ENCODE peak calls at places on chromosomes 2 and 18, in seven cellular contexts. One of them, this sample, is unnamed.

GRCh38 chr2:127897531-127898187 is 11.9 kb upstream of the AMMECR1L start:
- DNase-seq in HepG2: no peak
- DNase-seq in mesothelial cell of epicardium: no peak
- DNase-seq in CD4-positive, alpha-beta T cell: no peak
- DNase-seq in fibroblast of lung: no peak
- DNase-seq in neural crest cell: no peak
- DNase-seq in uterus: no peak
- DNase-seq in this sample: no peak

GRCh38 chr2:38529208-38529607 is 73.5 kb downstream of the HNRNPLL start:
- DNase-seq in mesothelial cell of epicardium: no peak
- DNase-seq in fibroblast of lung: no peak
- DNase-seq in neural crest cell: no peak
- DNase-seq in HepG2: no peak
- DNase-seq in uterus: no peak
- DNase-seq in CD4-positive, alpha-beta T cell: no peak
- DNase-seq in this sample: no peak

GRCh38 chr2:47744074-47744473 is 38.9 kb upstream of the MSH6 start:
- DNase-seq in fibroblast of lung: no peak
- DNase-seq in uterus: no peak
- DNase-seq in CD4-positive, alpha-beta T cell: no peak
- DNase-seq in mesothelial cell of epicardium: no peak
- DNase-seq in HepG2: no peak
- DNase-seq in neural crest cell: no peak
- DNase-seq in this sample: no peak

GRCh38 chr2:204608261-204608660 is 63.0 kb downstream of the PARD3B start:
- DNase-seq in CD4-positive, alpha-beta T cell: no peak
- DNase-seq in uterus: peak; percentile 25
- DNase-seq in mesothelial cell of epicardium: no peak
- DNase-seq in fibroblast of lung: peak; percentile 61
- DNase-seq in neural crest cell: no peak
- DNase-seq in HepG2: no peak
- DNase-seq in this sample: no peak

GRCh38 chr2:62845256-62845655 is 139.7 kb downstream of the EHBP1 start:
- DNase-seq in fibroblast of lung: no peak
- DNase-seq in neural crest cell: no peak
- DNase-seq in mesothelial cell of epicardium: no peak
- DNase-seq in CD4-positive, alpha-beta T cell: no peak
- DNase-seq in HepG2: no peak
- DNase-seq in uterus: no peak
- DNase-seq in this sample: no peak

GRCh38 chr2:231181848-231182247 is 16.6 kb upstream of the ARMC9 start:
- DNase-seq in CD4-positive, alpha-beta T cell: no peak
- DNase-seq in uterus: no peak
- DNase-seq in HepG2: peak; percentile 78
- DNase-seq in fibroblast of lung: peak; percentile 40
- DNase-seq in neural crest cell: no peak
- DNase-seq in mesothelial cell of epicardium: no peak
- DNase-seq in this sample: peak; percentile 39

GRCh38 chr18:63152791-63153190 is 166.8 kb downstream of the BCL2 start:
- DNase-seq in uterus: no peak
- DNase-seq in neural crest cell: no peak
- DNase-seq in fibroblast of lung: no peak
- DNase-seq in HepG2: no peak
- DNase-seq in mesothelial cell of epicardium: no peak
- DNase-seq in CD4-positive, alpha-beta T cell: no peak
- DNase-seq in this sample: no peak

GRCh38 chr2:203544402-203544801 is 9.3 kb upstream of the RAPH1 start:
- DNase-seq in CD4-positive, alpha-beta T cell: no peak
- DNase-seq in fibroblast of lung: no peak
- DNase-seq in uterus: no peak
- DNase-seq in mesothelial cell of epicardium: no peak
- DNase-seq in neural crest cell: no peak
- DNase-seq in HepG2: no peak
- DNase-seq in this sample: no peak

GRCh38 chr18:10508546-10508945 is 17.3 kb upstream of the NAPG start:
- DNase-seq in HepG2: no peak
- DNase-seq in neural crest cell: no peak
- DNase-seq in mesothelial cell of epicardium: no peak
- DNase-seq in CD4-positive, alpha-beta T cell: no peak
- DNase-seq in fibroblast of lung: no peak
- DNase-seq in uterus: no peak
- DNase-seq in this sample: no peak

GRCh38 chr2:65710779-65711295 is 278.4 kb upstream of the SPRED2 start:
- DNase-seq in mesothelial cell of epicardium: no peak
- DNase-seq in fibroblast of lung: peak; percentile 18
- DNase-seq in neural crest cell: no peak
- DNase-seq in uterus: no peak
- DNase-seq in CD4-positive, alpha-beta T cell: no peak
- DNase-seq in HepG2: peak; percentile 16
- DNase-seq in this sample: no peak

DNA sequence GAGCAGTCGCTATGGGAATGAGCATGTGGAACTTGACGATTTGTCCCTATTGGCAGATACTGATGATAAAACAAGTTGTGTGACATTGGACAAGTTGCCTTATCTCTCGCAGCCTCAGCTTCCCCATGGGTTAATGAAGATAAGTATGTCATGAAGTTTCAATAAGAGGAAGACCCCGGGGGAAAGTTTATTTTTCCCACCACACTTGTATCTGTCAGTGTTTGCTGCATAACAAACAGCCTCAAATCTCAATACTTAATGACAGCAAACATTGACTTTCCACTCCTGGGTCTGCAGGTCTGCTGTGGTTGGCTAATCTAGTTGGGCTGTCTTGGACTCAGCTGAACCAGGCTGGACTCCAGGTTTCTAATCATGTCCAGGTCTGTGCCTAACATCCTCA is 45.8 kb downstream of the INPP5D start:
- DNase-seq in HepG2: no peak
- DNase-seq in neural crest cell: no peak
- DNase-seq in uterus: no peak
- DNase-seq in CD4-positive, alpha-beta T cell: no peak
- DNase-seq in fibroblast of lung: no peak
- DNase-seq in mesothelial cell of epicardium: no peak
- DNase-seq in this sample: no peak
- TF ChIP-seq CTCF in HepG2: no peak
- TF ChIP-seq CTCF in neural crest cell: no peak
- TF ChIP-seq CTCF in uterus: no peak
- TF ChIP-seq CTCF in CD4-positive, alpha-beta T cell: no peak
- TF ChIP-seq CTCF in fibroblast of lung: no peak
- TF ChIP-seq CTCF in mesothelial cell of epicardium: no peak
- TF ChIP-seq CTCF in this sample: no peak

DNA sequence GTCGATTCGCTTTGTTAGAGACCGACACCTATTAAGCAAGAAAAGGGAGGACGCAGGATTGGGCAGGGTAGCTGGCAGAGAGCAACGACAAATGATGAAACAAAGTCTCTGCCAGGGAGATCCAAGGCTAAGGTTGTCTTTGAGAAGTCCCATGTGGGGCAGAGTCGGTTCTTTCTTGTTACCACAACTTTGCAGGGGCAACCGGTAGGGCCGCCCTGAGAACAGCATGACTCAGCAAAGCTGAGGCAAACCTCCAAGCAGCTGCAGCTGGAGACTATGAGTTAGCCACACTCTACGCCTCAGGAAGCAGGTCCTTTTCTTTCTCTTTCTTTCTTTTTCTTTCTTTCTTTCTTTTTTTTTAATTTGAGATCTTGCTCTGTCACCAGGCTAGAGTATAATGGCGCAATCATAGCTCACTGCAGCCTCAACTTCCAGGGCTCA is 452.3 kb upstream of the ID2 start:
- DNase-seq in mesothelial cell of epicardium: no peak
- DNase-seq in CD4-positive, alpha-beta T cell: no peak
- DNase-seq in uterus: peak; percentile 57
- DNase-seq in HepG2: peak; percentile 28
- DNase-seq in neural crest cell: no peak
- DNase-seq in fibroblast of lung: peak; percentile 90
- DNase-seq in this sample: no peak
- TF ChIP-seq CTCF in mesothelial cell of epicardium: no peak
- TF ChIP-seq CTCF in CD4-positive, alpha-beta T cell: no peak
- TF ChIP-seq CTCF in uterus: no peak
- TF ChIP-seq CTCF in HepG2: no peak
- TF ChIP-seq CTCF in neural crest cell: no peak
- TF ChIP-seq CTCF in fibroblast of lung: no peak
- TF ChIP-seq CTCF in this sample: no peak

GRCh38 chr2:233198026-233198425 is 53.4 kb upstream of the ATG16L1 start:
- DNase-seq in CD4-positive, alpha-beta T cell: no peak
- DNase-seq in uterus: no peak
- DNase-seq in fibroblast of lung: no peak
- DNase-seq in neural crest cell: no peak
- DNase-seq in mesothelial cell of epicardium: no peak
- DNase-seq in HepG2: no peak
- DNase-seq in this sample: no peak

GRCh38 chr2:233193738-233194137 is 57.7 kb upstream of the ATG16L1 start:
- DNase-seq in neural crest cell: no peak
- DNase-seq in CD4-positive, alpha-beta T cell: no peak
- DNase-seq in mesothelial cell of epicardium: no peak
- DNase-seq in fibroblast of lung: no peak
- DNase-seq in uterus: no peak
- DNase-seq in HepG2: no peak
- DNase-seq in this sample: no peak

GRCh38 chr2:233197022-233197421 is 54.5 kb upstream of the ATG16L1 start:
- DNase-seq in fibroblast of lung: no peak
- DNase-seq in uterus: no peak
- DNase-seq in HepG2: no peak
- DNase-seq in neural crest cell: no peak
- DNase-seq in mesothelial cell of epicardium: no peak
- DNase-seq in CD4-positive, alpha-beta T cell: no peak
- DNase-seq in this sample: no peak

GRCh38 chr2:233199870-233200269 is 51.6 kb upstream of the ATG16L1 start:
- DNase-seq in HepG2: no peak
- DNase-seq in neural crest cell: no peak
- DNase-seq in fibroblast of lung: no peak
- DNase-seq in CD4-positive, alpha-beta T cell: no peak
- DNase-seq in mesothelial cell of epicardium: no peak
- DNase-seq in uterus: no peak
- DNase-seq in this sample: no peak

DNA sequence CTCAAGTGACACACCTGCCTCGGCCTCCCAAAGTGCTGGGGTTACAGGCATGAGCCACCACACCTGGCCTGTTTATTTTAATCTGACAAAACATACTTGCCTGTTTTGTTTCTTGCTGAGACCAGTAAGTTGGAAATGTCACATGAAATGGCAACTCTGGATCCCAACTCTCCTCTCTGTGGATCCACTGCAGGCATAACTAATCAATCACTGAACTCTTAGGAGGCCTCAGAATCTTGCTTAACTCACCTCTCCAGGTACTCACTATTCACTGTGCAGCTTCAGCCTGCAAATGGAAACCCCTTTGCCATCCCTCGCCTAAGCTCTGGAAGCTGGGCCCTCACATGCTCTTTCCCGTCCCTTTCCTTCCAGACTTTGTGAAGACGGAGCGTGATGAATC is 56.4 kb upstream of the ATG16L1 start:
- DNase-seq in CD4-positive, alpha-beta T cell: no peak
- DNase-seq in neural crest cell: no peak
- DNase-seq in uterus: no peak
- DNase-seq in fibroblast of lung: no peak
- DNase-seq in HepG2: no peak
- DNase-seq in mesothelial cell of epicardium: no peak
- DNase-seq in this sample: no peak
- TF ChIP-seq CTCF in CD4-positive, alpha-beta T cell: no peak
- TF ChIP-seq CTCF in neural crest cell: no peak
- TF ChIP-seq CTCF in uterus: no peak
- TF ChIP-seq CTCF in fibroblast of lung: no peak
- TF ChIP-seq CTCF in HepG2: no peak
- TF ChIP-seq CTCF in mesothelial cell of epicardium: no peak
- TF ChIP-seq CTCF in this sample: no peak

GRCh38 chr18:13909141-13909540 is 6.2 kb downstream of the MC2R start:
- DNase-seq in CD4-positive, alpha-beta T cell: no peak
- DNase-seq in neural crest cell: no peak
- DNase-seq in uterus: no peak
- DNase-seq in mesothelial cell of epicardium: no peak
- DNase-seq in HepG2: no peak
- DNase-seq in fibroblast of lung: no peak
- DNase-seq in this sample: no peak

GRCh38 chr18:13909541-13909940 is 5.8 kb downstream of the MC2R start:
- DNase-seq in CD4-positive, alpha-beta T cell: no peak
- DNase-seq in uterus: no peak
- DNase-seq in fibroblast of lung: no peak
- DNase-seq in neural crest cell: no peak
- DNase-seq in mesothelial cell of epicardium: no peak
- DNase-seq in HepG2: no peak
- DNase-seq in this sample: no peak

GRCh38 chr18:13910501-13910900 is 4.8 kb downstream of the MC2R start:
- DNase-seq in uterus: no peak
- DNase-seq in mesothelial cell of epicardium: no peak
- DNase-seq in neural crest cell: no peak
- DNase-seq in CD4-positive, alpha-beta T cell: no peak
- DNase-seq in fibroblast of lung: no peak
- DNase-seq in HepG2: no peak
- DNase-seq in this sample: no peak

GRCh38 chr18:13912601-13913000 is 2.7 kb downstream of the MC2R start:
- DNase-seq in mesothelial cell of epicardium: no peak
- DNase-seq in neural crest cell: no peak
- DNase-seq in HepG2: no peak
- DNase-seq in CD4-positive, alpha-beta T cell: no peak
- DNase-seq in uterus: no peak
- DNase-seq in fibroblast of lung: no peak
- DNase-seq in this sample: no peak

DNA sequence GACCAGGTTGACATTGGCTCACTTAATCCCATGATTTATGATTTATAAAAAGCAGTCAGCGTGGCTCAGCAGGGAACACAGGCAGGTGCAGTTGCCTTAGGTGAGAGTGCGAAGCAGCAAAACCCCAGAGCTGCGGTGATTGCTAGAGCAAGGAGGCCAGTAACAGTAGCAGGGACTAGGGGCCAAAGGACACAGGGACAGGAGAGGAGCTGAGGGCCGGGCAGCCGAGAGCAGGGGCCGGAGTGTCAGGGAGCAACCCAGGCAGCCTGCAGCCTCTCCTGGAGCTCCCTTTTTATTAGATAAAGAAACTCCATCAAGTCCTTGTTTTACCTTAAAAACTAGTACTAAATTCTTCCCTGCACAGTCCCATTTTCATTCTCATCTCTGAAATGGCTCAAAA is 4.3 kb downstream of the MC2R start:
- DNase-seq in CD4-positive, alpha-beta T cell: no peak
- DNase-seq in HepG2: no peak
- DNase-seq in mesothelial cell of epicardium: no peak
- DNase-seq in uterus: no peak
- DNase-seq in neural crest cell: no peak
- DNase-seq in fibroblast of lung: no peak
- DNase-seq in this sample: no peak
- TF ChIP-seq CTCF in CD4-positive, alpha-beta T cell: no peak
- TF ChIP-seq CTCF in HepG2: no peak
- TF ChIP-seq CTCF in mesothelial cell of epicardium: no peak
- TF ChIP-seq CTCF in uterus: no peak
- TF ChIP-seq CTCF in neural crest cell: no peak
- TF ChIP-seq CTCF in fibroblast of lung: no peak
- TF ChIP-seq CTCF in this sample: no peak

GRCh38 chr2:119476301-119477117 is 44.9 kb downstream of the TMEM37 start:
- DNase-seq in neural crest cell: peak; percentile 59
- DNase-seq in uterus: no peak
- DNase-seq in CD4-positive, alpha-beta T cell: no peak
- DNase-seq in mesothelial cell of epicardium: peak; percentile 69
- DNase-seq in HepG2: peak; percentile 79
- DNase-seq in fibroblast of lung: peak; percentile 59
- DNase-seq in this sample: peak; percentile 37
- TF ChIP-seq CTCF in neural crest cell: peak; percentile 99
- TF ChIP-seq CTCF in uterus: peak; percentile 84
- TF ChIP-seq CTCF in CD4-positive, alpha-beta T cell: peak; percentile 68
- TF ChIP-seq CTCF in mesothelial cell of epicardium: peak; percentile 93
- TF ChIP-seq CTCF in HepG2: peak; percentile 100
- TF ChIP-seq CTCF in fibroblast of lung: peak; percentile 88
- TF ChIP-seq CTCF in this sample: peak; percentile 49

This sample was measured in activated B cell treated with CpG ODN at 0.5 μM for 24 hours.